ENCODE peak calls at places on chromosomes 2 and 18, in four cellular contexts. Y, Q, Z and E are unnamed samples.
A peak's percentile ranks its signal among the peaks of the same experiment; 100 is the strongest.

GRCh38 chr18:28124239-28125029 is 52.5 kb downstream of the CDH2 start:
- DNase-seq in Y (no peak), Q (no peak), Z (no peak), E (no peak)

GRCh38 chr18:34787931-34788532 is 77.9 kb downstream of the DTNA start:
- DNase-seq in Y (no peak), Q (peak; percentile 40), Z (peak; percentile 59), E (peak; percentile 48)

GRCh38 chr18:36297419-36298112 is at the start of gene FHOD3:
- DNase-seq in Y (no peak), Q (peak; percentile 68), Z (no peak), E (peak; percentile 87)

GRCh38 chr2:123518387-123518786 is 506.7 kb upstream of the CNTNAP5 start:
- DNase-seq in Y (no peak), Q (no peak), Z (no peak), E (no peak)

GRCh38 chr18:69908838-69909237 is 38.8 kb downstream of the CD226 start:
- DNase-seq in Y (no peak), Q (no peak), Z (no peak), E (no peak)

GRCh38 chr2:95008311-95008710 is 17.2 kb upstream of the MAL start:
- DNase-seq in Y (no peak), Q (no peak), Z (no peak), E (no peak)

GRCh38 chr2:27185331-27186026 is 26.4 kb upstream of the ATRAID start:
- DNase-seq in Y (no peak), Q (no peak), Z (no peak), E (no peak)

GRCh38 chr2:172489682-172490081 is 62.3 kb downstream of the ITGA6 start:
- DNase-seq in Y (no peak), Q (no peak), Z (no peak), E (no peak)

GRCh38 chr2:113685471-113685870 is 58.4 kb downstream of the RABL2A start:
- DNase-seq in Y (no peak), Q (no peak), Z (no peak), E (no peak)

GRCh38 chr18:69787825-69788547 is 159.7 kb downstream of the CD226 start:
- DNase-seq in Y (no peak), Q (no peak), Z (peak; percentile 37), E (no peak)

GRCh38 chr2:96090527-96090926 is 25.8 kb downstream of the ADRA2B start:
- DNase-seq in Y (peak; percentile 32), Q (no peak), Z (no peak), E (no peak)

GRCh38 chr2:172101008-172101706 is 1.5 kb downstream of the DLX2 start:
- DNase-seq in Y (no peak), Q (peak; percentile 10), Z (no peak), E (no peak)

GRCh38 chr2:30232027-30232800 is 880 bp downstream of the LBH start:
- DNase-seq in Y (no peak), Q (peak; percentile 44), Z (no peak), E (peak; percentile 70)

GRCh38 chr2:208407667-208408066 is 1.1 kb downstream of the PTH2R start:
- DNase-seq in Y (no peak), Q (no peak), Z (no peak), E (no peak)

GRCh38 chr2:98569197-98569793 is 39.0 kb downstream of the COA5 start:
- DNase-seq in Y (no peak), Q (peak; percentile 60), Z (peak; percentile 1), E (peak; percentile 74)

GRCh38 chr2:212532585-212532984 is 6.0 kb downstream of the ERBB4 start:
- DNase-seq in Y (no peak), Q (no peak), Z (no peak), E (no peak)
- TF ChIP-seq CTCF in Y (peak; percentile 16), Q (peak; percentile 55), Z (peak; percentile 44), E (peak; percentile 21)

DNA sequence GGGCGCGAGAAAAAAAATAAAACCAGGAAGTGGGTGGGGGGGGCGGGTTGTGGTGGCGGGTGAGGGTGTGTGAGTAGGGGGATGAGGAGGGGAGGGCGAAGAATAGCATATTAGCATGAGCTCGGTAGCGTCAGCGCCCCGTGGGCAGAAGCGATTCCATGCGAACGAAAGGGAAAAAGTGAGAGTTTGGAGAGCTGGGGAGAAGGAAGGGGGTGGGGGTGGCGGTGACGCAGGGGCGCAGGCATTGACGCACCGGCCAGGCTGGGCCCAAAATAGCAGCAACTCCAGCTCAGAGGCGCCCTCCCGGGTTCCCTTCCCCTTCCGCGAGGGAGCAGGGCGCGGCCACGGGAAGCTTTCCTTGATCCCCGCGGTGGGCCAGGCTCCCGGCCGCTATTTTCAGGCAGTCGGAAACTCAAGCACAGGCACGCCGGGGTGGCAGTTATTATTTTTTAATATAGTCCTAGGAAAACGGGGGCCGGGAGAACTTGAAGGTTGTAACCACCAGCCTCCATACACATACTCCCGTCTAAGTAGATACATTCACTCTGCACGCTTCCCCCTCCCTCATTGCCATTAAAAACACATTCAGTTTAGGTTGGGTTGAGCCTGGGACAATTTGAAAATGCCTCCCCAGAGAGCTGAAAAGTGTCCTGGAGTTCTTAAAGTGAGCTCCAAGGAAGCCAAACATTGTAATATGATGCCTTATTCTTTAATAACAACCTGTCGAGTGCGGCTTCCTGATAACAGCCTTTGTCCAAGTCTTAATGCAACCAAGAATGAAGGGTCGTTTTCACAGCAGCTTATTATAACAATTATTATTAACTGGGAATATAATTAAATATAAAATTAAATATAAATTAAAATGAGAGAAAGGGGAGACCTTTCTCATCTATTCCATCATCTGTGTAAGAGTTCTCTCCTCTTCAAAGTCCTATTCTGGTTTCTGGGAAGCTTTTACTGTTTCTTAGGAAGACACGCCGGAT is 2.3 kb upstream of the NR4A2 start:
- DNase-seq in Y (peak; percentile 92), Q (peak; percentile 46), Z (peak; percentile 79), E (peak; percentile 66)
- TF ChIP-seq CTCF in Y (peak; percentile 24), Q (peak; percentile 20), Z (no peak), E (no peak)

DNA sequence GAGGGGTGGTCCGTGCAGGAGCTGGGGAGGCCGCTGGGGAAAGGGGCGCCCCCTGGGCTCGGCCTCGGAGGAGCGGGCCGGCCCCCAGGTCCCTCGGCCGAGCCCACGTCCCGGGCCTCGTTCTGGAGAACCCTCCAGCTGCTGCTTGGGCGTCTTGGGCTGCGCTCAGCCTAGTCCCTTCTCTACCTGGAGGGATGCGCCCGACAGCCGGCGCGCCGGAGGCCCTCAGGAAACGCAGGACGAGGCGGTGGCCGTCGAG is 293 bp upstream of the D2HGDH start:
- DNase-seq in Y (no peak), Q (no peak), Z (no peak), E (no peak)
- TF ChIP-seq CTCF in Y (peak; percentile 16), Q (peak; percentile 19), Z (no peak), E (no peak)

GRCh38 chr2:220814441-220814840 is 757.7 kb downstream of the EPHA4 start:
- DNase-seq in Y (no peak), Q (no peak), Z (no peak), E (no peak)
- TF ChIP-seq CTCF in Y (no peak), Q (no peak), Z (no peak), E (no peak)

DNA sequence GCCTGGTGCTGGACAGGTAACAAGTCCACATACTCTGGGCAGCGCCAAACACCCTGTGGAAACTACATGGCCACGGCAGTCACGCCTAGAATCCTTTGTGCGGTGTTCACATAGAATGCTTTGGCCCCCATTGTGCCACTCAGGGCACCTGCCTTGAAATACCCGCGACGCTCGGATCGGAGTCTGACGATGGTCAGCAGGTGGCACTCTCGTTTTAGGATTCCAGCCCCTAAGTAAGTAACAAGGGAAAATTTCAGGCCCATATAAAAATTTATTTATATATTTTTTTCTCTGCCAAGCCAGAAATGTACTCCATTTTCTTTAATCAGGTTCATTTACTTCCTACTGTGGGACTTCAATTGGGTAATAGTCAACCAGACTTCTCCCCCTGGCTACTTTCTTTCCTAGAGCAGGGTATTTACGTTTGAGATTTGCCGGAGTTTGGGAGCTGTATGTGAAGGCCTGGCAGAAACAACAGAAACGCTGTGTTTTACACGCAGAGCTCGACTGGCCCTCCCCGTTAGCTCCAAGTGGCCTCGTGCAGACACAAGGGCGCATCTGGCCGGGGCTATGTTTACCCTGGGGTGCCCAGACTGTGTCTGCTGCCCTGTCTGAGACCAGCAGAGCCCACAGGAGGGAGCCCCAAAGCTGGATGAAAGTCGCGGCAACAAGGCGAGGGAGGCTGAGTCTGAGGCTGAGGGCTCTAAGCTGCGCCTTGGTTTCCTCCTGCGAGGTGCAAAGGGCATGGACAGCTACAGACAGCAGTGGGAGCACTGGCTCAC is 41.6 kb downstream of the LRRC30 start:
- DNase-seq in Y (no peak), Q (peak; percentile 48), Z (no peak), E (peak; percentile 55)
- TF ChIP-seq CTCF in Y (peak; percentile 75), Q (peak; percentile 75), Z (no peak), E (peak; percentile 59)